ENCODE peak calls at places on chromosomes 7 and 10, in four cellular contexts. E, K, G and Y are unnamed samples.

GRCh38 chr10:11472158-11472753 is 139.2 kb downstream of the USP6NL start:
- DNase-seq in E (no peak), K (peak), G (peak), Y (peak)

GRCh38 chr10:89171996-89172395 is 35.1 kb downstream of the CH25H start:
- DNase-seq in E (no peak), K (no peak), G (no peak), Y (peak)

GRCh38 chr7:936131-937054 is 18.1 kb downstream of the ADAP1 start:
- DNase-seq in E (no peak), K (no peak), G (no peak), Y (no peak)

GRCh38 chr10:126080303-126080825 is 184.0 kb downstream of the FANK1 start:
- DNase-seq in E (no peak), K (no peak), G (no peak), Y (no peak)

GRCh38 chr7:129262333-129262732 is 37.5 kb downstream of the AHCYL2 start:
- DNase-seq in E (no peak), K (no peak), G (no peak), Y (no peak)

GRCh38 chr10:112898540-112899395 is 51.3 kb upstream of the TCF7L2 start:
- DNase-seq in E (no peak), K (peak), G (peak), Y (peak)

GRCh38 chr10:73911553-73912004 is 647 bp downstream of the PLAU start:
- DNase-seq in E (no peak), K (no peak), G (no peak), Y (no peak)

GRCh38 chr10:43598447-43598846 is 7.8 kb upstream of the ZNF485 start:
- DNase-seq in E (no peak), K (no peak), G (no peak), Y (peak)

GRCh38 chr10:7432884-7433726 is 22.3 kb upstream of the SFMBT2 start:
- DNase-seq in E (no peak), K (no peak), G (peak), Y (no peak)

GRCh38 chr10:102231357-102232318 is 5.5 kb downstream of the ELOVL3 start:
- DNase-seq in E (no peak), K (no peak), G (peak), Y (peak)

GRCh38 chr7:158272509-158273137 is 315.0 kb downstream of the PTPRN2 start:
- DNase-seq in E (no peak), K (no peak), G (no peak), Y (no peak)

GRCh38 chr7:118590107-118590506 is 365.6 kb downstream of the ANKRD7 start:
- DNase-seq in E (no peak), K (no peak), G (peak), Y (no peak)

GRCh38 chr10:103111031-103111917 is 81.8 kb downstream of the NT5C2 start:
- DNase-seq in E (no peak), K (no peak), G (no peak), Y (peak)

GRCh38 chr10:3625959-3626751 is 158.9 kb downstream of the KLF6 start:
- DNase-seq in E (peak), K (no peak), G (peak), Y (peak)

GRCh38 chr10:119537953-119538630 is 4.4 kb downstream of the RGS10 start:
- DNase-seq in E (no peak), K (no peak), G (no peak), Y (no peak)

GRCh38 chr7:141220263-141220662 is 146.4 kb downstream of the TMEM178B start:
- DNase-seq in E (no peak), K (no peak), G (no peak), Y (no peak)

GRCh38 chr7:23445326-23445725 is 25.0 kb downstream of the IGF2BP3 start:
- DNase-seq in E (no peak), K (no peak), G (no peak), Y (no peak)

GRCh38 chr10:59222788-59223187 is 46.3 kb downstream of the PHYHIPL start:
- DNase-seq in E (no peak), K (no peak), G (no peak), Y (peak)

GRCh38 chr7:26466007-26466406 is 174.3 kb downstream of the SNX10 start:
- DNase-seq in E (no peak), K (no peak), G (no peak), Y (no peak)

DNA sequence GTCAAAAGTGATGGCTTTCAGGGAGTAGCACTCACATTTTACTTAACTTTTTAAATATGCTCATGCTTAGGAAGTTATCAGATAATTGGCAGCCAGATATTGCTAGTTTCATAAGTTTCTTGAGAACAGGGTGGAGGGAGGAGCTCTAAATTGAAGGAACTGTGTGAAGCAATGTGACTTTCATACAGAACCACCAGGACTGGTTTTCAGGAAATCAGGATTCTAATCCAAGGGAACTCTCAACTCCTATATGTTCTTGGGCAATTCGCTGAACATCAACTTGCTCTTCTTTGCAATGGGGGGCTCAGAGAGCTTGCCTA is 2.8 kb upstream of the C7orf25 start:
- DNase-seq in E (no peak), K (no peak), G (no peak), Y (no peak)
- TF ChIP-seq CTCF in E (no peak), K (no peak), G (no peak), Y (no peak)

GRCh38 chr10:132515811-132516726 is 21.5 kb upstream of the INPP5A start:
- DNase-seq in E (no peak), K (no peak), G (no peak), Y (no peak)
- H3K4me3 ChIP-seq in E (no peak), K (peak), G (no peak), Y (no peak)

GRCh38 chr10:12800302-12800701 is 201.2 kb downstream of the CCDC3 start:
- DNase-seq in E (no peak), K (no peak), G (no peak), Y (no peak)
- TF ChIP-seq CTCF in E (no peak), K (peak), G (no peak), Y (no peak)

DNA sequence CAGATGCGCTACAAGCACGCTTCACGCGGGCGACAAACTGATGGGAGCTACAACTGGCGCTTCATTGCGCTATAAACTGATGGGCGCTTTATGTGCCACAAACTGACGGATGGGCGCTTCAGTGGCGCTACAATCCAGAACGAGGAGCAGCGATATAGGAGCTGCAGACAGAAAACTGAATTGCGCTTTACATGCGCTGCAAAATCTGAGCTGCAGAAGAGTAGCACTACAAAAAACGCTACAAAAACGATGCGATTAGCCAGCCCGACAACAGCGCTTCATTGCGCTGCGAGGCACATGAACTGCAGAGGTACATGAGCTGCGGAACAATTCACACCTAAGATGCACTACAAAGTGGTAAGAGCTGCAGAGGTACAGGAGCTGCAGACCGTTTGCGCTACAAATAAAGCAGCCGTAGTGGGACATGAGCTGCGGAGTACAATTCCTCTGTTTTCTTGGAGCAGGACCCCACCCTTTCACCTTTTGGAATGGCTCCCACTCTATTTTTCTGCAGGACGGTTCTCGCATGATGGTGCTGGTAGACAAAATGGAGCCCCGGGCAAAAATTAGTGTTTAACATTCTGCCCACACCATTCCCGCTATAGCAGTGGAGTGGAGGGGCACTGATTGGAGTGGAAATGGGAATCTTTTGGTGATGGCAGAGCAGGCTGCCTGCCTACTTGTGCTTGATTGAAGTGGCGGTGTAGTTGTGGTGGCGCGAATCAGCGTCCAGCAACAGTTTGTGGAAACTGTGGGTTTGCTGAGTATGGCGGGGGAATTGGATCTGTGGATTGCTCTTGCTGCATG is 1.2 kb upstream of the SGCE start:
- DNase-seq in E (no peak), K (no peak), G (peak), Y (peak)
- H3K4me3 ChIP-seq in E (peak), K (peak), G (no peak), Y (peak)

DNA sequence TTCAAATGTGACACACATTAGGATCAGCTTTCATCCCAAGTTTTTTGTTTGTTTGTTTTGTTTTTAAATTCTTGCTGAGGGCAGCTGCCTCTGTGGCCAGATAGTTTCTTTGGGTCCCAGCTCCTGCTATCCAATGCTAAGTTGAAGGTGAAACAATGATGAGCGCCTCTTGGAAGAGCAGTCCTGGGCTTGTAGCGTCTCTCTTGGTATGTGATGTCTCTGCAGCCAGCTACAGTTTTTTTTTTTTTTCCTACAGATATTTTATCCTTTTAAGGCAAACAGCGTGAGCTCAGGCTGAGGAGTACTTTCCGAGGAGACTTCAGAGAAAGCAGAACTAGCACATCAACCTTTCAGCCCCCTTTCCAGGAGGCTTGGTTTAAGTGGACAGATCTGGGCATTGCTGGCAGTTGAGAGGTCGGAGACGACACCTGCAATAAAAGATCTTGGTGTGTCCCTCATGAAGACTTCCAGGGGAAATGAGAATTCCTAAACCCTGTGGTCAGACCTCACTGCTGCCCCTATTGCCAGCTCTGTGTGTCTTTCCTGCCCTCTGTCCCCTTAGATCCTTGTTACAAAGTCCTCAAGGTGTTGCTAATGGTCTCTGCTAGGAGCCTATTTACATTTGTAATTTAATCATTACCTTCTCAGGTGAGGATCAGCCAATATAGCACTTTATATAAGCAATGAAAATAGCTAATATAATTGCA is 9.1 kb downstream of the PRKG1 start:
- DNase-seq in E (no peak), K (no peak), G (no peak), Y (no peak)
- TF ChIP-seq CTCF in E (no peak), K (peak), G (no peak), Y (no peak)